ENCODE peak calls at places on chromosomes 6 and 20, in seven cellular contexts. T, C, R, P, F, H and A are unnamed samples.

GRCh38 chr6:34242252-34243130 is 5.8 kb downstream of the HMGA1 start:
- DNase-seq in T (no peak), C (peak; percentile 52), R (peak; percentile 49), P (no peak), F (no peak), H (no peak), A (no peak)

GRCh38 chr20:48155231-48155630 is 369.9 kb upstream of the SULF2 start:
- DNase-seq in T (no peak), C (no peak), R (no peak), P (no peak), F (no peak), H (no peak), A (no peak)

GRCh38 chr6:43307451-43308100 is 1.1 kb downstream of the CRIP3 start:
- DNase-seq in T (no peak), C (no peak), R (no peak), P (no peak), F (no peak), H (no peak), A (no peak)

GRCh38 chr6:140082867-140083297 is 708.4 kb upstream of the CITED2 start:
- DNase-seq in T (no peak), C (peak; percentile 90), R (peak; percentile 76), P (no peak), F (no peak), H (peak; percentile 10), A (no peak)

GRCh38 chr6:1858191-1858590 is 248.5 kb downstream of the FOXC1 start:
- DNase-seq in T (no peak), C (no peak), R (peak; percentile 16), P (no peak), F (no peak), H (no peak), A (no peak)

GRCh38 chr6:5713519-5713918 is 293.2 kb downstream of the NRN1 start:
- DNase-seq in T (no peak), C (no peak), R (no peak), P (no peak), F (no peak), H (no peak), A (no peak)

GRCh38 chr6:140660295-140660694 is 1285.8 kb upstream of the CITED2 start:
- DNase-seq in T (no peak), C (peak; percentile 18), R (peak; percentile 6), P (no peak), F (no peak), H (no peak), A (no peak)

GRCh38 chr6:166318227-166318626 is 10.0 kb upstream of the PRR18 start:
- DNase-seq in T (no peak), C (no peak), R (no peak), P (no peak), F (no peak), H (no peak), A (no peak)

GRCh38 chr20:14303106-14303505 is 34.3 kb downstream of the FLRT3 start:
- DNase-seq in T (no peak), C (no peak), R (no peak), P (peak; percentile 1), F (no peak), H (no peak), A (no peak)

GRCh38 chr6:132972971-132973370 is 158.6 kb downstream of the RPS12 start:
- DNase-seq in T (no peak), C (no peak), R (no peak), P (no peak), F (no peak), H (no peak), A (no peak)

GRCh38 chr20:37316775-37317170 is 27.3 kb downstream of the MANBAL start:
- DNase-seq in T (no peak), C (no peak), R (no peak), P (no peak), F (no peak), H (no peak), A (no peak)

GRCh38 chr6:130931683-130932082 is 104.5 kb downstream of the SMLR1 start:
- DNase-seq in T (no peak), C (no peak), R (no peak), P (no peak), F (no peak), H (no peak), A (no peak)

GRCh38 chr20:20010639-20011500 is 6.3 kb upstream of the NAA20 start:
- DNase-seq in T (no peak), C (peak; percentile 75), R (peak; percentile 65), P (no peak), F (no peak), H (no peak), A (no peak)

GRCh38 chr20:49811825-49812462 is 684 bp upstream of the SLC9A8 start:
- DNase-seq in T (no peak), C (peak; percentile 78), R (peak; percentile 72), P (no peak), F (no peak), H (peak; percentile 38), A (no peak)

GRCh38 chr6:138278326-138278725 is 60.0 kb upstream of the PBOV1 start:
- DNase-seq in T (no peak), C (peak; percentile 48), R (peak; percentile 38), P (no peak), F (no peak), H (peak; percentile 28), A (no peak)

GRCh38 chr20:4568560-4568959 is 153.1 kb upstream of the PRND start:
- DNase-seq in T (no peak), C (no peak), R (no peak), P (no peak), F (no peak), H (no peak), A (no peak)

GRCh38 chr20:4567172-4567571 is 154.5 kb upstream of the PRND start:
- DNase-seq in T (no peak), C (no peak), R (no peak), P (no peak), F (no peak), H (no peak), A (no peak)

GRCh38 chr20:4569882-4570281 is 151.8 kb upstream of the PRND start:
- DNase-seq in T (no peak), C (no peak), R (no peak), P (no peak), F (no peak), H (no peak), A (no peak)

GRCh38 chr20:4571759-4572531 is 149.8 kb upstream of the PRND start:
- DNase-seq in T (no peak), C (peak; percentile 45), R (no peak), P (no peak), F (no peak), H (no peak), A (no peak)

GRCh38 chr20:4569092-4569491 is 152.6 kb upstream of the PRND start:
- DNase-seq in T (no peak), C (no peak), R (no peak), P (no peak), F (no peak), H (no peak), A (no peak)
- TF ChIP-seq CTCF in T (no peak), C (peak; percentile 22), R (no peak), P (peak; percentile 39), F (no peak), H (no peak), A (no peak)

DNA sequence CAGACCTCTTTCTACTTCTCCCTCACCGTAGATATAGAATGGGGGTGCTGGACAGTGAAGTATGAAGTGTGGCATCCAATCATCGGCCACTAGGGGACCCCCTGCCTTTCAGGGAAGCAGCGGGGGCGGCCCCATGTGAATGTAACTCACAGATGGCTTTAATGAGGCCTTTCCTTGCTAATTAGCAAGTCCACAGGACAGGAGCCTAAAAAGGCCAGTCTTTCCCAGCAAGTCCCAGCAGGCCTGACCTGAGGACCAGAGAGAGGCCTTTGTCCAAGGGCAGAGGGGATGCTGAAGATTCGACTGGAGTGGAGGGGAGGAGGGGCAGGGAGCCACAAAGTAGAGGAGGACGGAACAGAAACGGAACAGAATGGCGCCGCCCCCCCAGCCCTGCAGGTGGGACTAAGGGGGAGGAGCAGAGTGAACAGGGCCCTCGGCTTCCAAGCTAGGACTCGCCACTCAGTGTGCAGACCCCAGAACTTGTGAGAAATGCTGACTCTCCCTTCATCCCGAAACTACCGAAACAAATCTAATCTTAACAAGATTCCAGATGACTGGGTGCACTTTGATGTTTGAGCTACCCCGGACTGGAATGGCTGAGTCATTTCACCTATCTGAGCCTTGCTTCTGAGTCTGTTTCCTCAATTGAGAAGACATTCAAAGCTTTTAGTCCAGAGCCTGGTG is 5.8 kb downstream of the C6orf132 start:
- DNase-seq in T (no peak), C (peak; percentile 70), R (peak; percentile 82), P (peak; percentile 26), F (no peak), H (peak; percentile 88), A (peak; percentile 64)
- TF ChIP-seq CTCF in T (peak; percentile 7), C (peak; percentile 20), R (peak; percentile 48), P (peak; percentile 53), F (no peak), H (no peak), A (peak; percentile 36)

DNA sequence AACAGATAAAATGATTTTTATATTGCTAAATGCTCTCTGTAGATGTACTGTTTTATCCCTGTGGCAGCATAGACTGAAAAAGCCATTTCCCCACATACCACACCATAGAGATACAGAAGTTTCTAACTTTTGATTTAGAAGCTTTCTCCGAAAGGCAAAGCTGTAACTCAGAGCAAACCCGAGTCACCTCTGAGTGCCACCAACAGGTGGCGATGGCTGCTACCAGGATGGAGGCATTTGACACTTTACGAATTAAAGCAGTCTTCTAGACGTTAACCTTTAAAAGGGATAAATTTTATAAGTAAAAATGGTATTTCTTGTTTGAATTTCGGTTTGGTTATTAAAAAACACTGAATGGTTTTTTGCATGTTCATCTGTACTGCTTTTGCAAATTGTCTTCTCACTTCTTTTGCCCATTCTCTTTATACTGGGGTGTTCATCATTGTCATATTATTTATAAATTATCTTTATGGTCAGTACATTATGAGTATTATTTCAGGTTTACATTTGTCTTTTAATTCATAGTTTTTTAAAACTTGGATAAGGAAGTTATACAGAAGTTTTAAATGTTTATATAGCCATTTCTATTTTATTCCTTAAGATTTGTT is 201.0 kb upstream of the CEP162 start:
- DNase-seq in T (no peak), C (peak; percentile 73), R (peak; percentile 86), P (peak; percentile 44), F (peak; percentile 69), H (peak; percentile 43), A (peak; percentile 71)
- TF ChIP-seq CTCF in T (no peak), C (peak; percentile 98), R (peak; percentile 93), P (peak; percentile 85), F (peak; percentile 78), H (peak; percentile 82), A (peak; percentile 78)

GRCh38 chr6:148274809-148275208 is 67.8 kb upstream of the SASH1 start:
- DNase-seq in T (no peak), C (no peak), R (peak; percentile 9), P (no peak), F (no peak), H (no peak), A (no peak)
- TF ChIP-seq CTCF in T (no peak), C (no peak), R (no peak), P (no peak), F (no peak), H (no peak), A (no peak)

GRCh38 chr6:170583736-170584180 is 679 bp downstream of the PDCD2 start:
- DNase-seq in T (no peak), C (no peak), R (no peak), P (no peak), F (no peak), H (peak; percentile 14), A (no peak)
- TF ChIP-seq CTCF in T (no peak), C (no peak), R (no peak), P (peak; percentile 42), F (no peak), H (no peak), A (no peak)